ENCODE peak calls at places on chromosomes 7 and 10, in five cellular contexts. M is H9, C is mesendoderm, V is IMR-90, J is neuronal stem cell. L is an unnamed sample.

GRCh38 chr10:82680688-82681087 is 805.7 kb downstream of the NRG3 start:
- DNase-seq in M (no peak), C (no peak), V (no peak), J (no peak), L (no peak)

GRCh38 chr7:101564778-101565211 is 64.3 kb downstream of the MYL10 start:
- DNase-seq in M (peak), C (peak), V (no peak), J (peak), L (no peak)

GRCh38 chr10:124802313-124802675 is 675 bp downstream of the ABRAXAS2 start:
- DNase-seq in M (no peak), C (no peak), V (no peak), J (no peak), L (no peak)

GRCh38 chr7:2698581-2699288 is 10.7 kb downstream of the AMZ1 start:
- DNase-seq in M (no peak), C (no peak), V (no peak), J (no peak), L (no peak)

GRCh38 chr10:6763417-6763816 is 183.3 kb upstream of the PRKCQ start:
- DNase-seq in M (no peak), C (peak), V (no peak), J (no peak), L (no peak)

GRCh38 chr7:11831727-11832495 is at the start of gene THSD7A:
- DNase-seq in M (peak), C (peak), V (peak), J (peak), L (peak)

GRCh38 chr10:48455392-48456151 is 149.1 kb downstream of the MAPK8 start:
- DNase-seq in M (peak), C (no peak), V (no peak), J (no peak), L (peak)

GRCh38 chr10:35707642-35708425 is 65.7 kb upstream of the FZD8 start:
- DNase-seq in M (no peak), C (no peak), V (no peak), J (no peak), L (peak)

GRCh38 chr7:54529568-54529967 is 12.6 kb upstream of the VSTM2A start:
- DNase-seq in M (no peak), C (no peak), V (no peak), J (no peak), L (no peak)

GRCh38 chr10:127702201-127702600 is 34.8 kb upstream of the FOXI2 start:
- DNase-seq in M (no peak), C (no peak), V (no peak), J (no peak), L (no peak)

GRCh38 chr7:67525588-67525987 is 529.0 kb downstream of the TYW1 start:
- DNase-seq in M (peak), C (peak), V (no peak), J (no peak), L (no peak)

GRCh38 chr7:28957822-28958234 is 302 bp downstream of the TRIL start:
- DNase-seq in M (peak), C (peak), V (no peak), J (no peak), L (peak)

GRCh38 chr7:87628780-87629569 is 777 bp downstream of the RUNDC3B start:
- DNase-seq in M (peak), C (peak), V (no peak), J (no peak), L (peak)

GRCh38 chr7:118057404-118057803 is 126.6 kb upstream of the LSM8 start:
- DNase-seq in M (no peak), C (peak), V (no peak), J (no peak), L (peak)

DNA sequence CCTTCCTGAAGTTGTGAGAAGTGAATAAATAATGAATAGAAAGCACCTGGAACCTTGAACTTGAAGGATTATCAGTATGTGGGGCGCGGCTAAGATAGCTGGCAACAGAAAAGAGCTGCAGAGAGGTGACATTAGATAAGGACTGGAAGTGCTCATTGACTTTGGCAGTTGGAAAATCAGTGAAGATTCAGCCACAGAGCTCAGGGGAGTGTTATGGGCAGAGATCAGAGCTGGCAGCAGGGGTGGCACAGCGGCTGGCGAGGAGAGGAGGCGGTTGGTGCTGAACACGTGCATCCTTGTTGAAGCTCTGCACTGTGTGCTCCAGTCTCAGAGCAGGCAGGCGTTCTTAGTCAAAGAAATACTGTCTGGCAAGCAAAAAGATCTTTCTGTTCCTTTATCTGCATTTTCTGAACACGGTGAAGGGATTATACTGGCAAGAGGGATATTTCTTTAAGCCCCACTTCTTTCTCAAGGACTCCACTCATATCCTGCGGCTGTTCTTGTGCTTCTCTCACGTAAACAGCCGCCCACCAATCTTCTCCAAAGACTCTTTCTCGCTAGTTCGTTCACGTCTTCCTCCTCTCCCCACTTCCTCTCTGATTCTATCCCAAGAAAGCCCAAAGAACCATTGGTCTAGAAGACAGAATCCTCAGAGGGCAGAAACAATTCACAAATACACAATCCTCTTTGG is 38.7 kb upstream of the ADD3 start:
- DNase-seq in M (no peak), C (peak), V (no peak), J (no peak), L (no peak)
- H2BK120ac ChIP-seq in M (no peak), C (no peak), V (peak), J (no peak), L (no peak)

GRCh38 chr7:158193446-158193845 is 394.2 kb downstream of the PTPRN2 start:
- DNase-seq in M (no peak), C (no peak), V (no peak), J (no peak), L (no peak)

GRCh38 chr7:158192184-158192835 is 395.3 kb downstream of the PTPRN2 start:
- DNase-seq in M (no peak), C (no peak), V (no peak), J (no peak), L (no peak)

GRCh38 chr7:158194365-158194900 is 393.2 kb downstream of the PTPRN2 start:
- DNase-seq in M (no peak), C (no peak), V (no peak), J (no peak), L (no peak)

GRCh38 chr7:158191671-158192070 is 396.0 kb downstream of the PTPRN2 start:
- DNase-seq in M (no peak), C (no peak), V (no peak), J (no peak), L (no peak)

GRCh38 chr7:158192956-158193355 is 394.7 kb downstream of the PTPRN2 start:
- DNase-seq in M (no peak), C (no peak), V (no peak), J (no peak), L (no peak)
- H3K4ac ChIP-seq in M (no peak), C (no peak), V (no peak), J (no peak), L (no peak)

DNA sequence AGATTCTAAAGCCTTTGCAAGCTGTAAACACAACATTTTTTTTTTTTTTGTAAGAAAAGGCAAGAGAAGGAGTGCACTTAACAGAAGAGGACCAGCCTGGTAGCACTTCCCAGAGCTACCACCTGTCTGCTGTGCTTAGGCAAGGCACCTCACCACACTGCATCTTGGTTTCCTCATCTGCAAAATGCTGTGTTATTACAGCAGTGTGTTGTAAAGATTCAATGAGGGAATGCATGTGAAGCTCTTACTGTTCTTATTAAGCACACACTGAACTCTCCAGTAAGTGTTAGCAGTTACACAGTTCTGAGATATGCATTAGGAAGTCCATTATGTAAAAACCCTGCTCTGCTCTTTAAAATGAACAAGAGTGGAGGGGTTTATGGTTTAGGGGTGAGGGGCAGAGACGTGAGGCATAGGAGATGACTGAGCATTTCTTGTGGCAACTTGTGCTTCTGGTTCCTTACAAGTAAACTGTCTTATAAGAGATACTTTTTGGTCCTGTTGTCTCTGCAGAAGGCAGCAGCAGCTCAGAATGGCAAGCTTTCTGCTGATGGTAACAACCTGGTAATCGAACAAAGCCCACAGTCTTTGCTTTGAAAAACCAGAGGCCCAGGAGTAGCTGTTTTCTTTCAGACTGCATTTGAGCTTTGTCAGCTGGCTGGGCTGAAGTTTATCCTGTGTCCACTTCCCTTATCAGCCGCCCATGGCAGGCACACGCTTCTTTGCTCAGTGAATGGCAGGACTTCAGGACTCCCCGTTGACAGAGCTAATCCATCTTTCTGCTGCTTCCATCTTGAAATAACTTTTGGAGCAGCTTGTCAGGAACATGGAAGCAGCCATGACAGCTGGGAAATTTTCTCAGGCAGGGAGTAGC is 98.8 kb upstream of the BMPER start:
- DNase-seq in M (no peak), C (peak), V (peak), J (no peak), L (no peak)
- H4K8ac ChIP-seq in M (no peak), C (no peak), V (no peak), J (no peak), L (no peak)

DNA sequence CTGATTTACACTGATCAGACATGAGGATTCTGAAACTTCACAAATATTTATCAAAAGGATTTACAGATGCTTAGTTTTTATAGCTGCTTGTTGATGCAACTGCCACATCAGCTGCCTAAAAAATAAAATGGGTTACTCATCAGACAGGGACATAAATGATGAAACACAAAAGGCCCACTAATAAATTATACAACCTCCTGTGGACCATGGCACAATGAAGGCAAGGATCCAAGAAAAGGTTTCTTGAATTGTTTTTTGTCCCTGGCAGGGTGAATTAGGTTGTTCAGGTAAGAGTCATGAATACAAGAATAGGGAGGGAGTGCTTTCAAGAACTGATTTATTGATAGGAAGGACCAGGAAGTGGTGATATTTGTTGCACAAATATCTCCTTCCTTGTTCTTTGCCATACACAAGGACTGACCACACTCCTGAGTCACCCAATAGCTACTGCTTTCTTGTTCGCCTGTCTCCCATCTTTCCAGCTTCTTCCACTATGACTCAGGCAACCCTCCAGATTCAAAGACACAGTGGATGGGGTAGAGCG is 234.5 kb downstream of the AHR start:
- DNase-seq in M (no peak), C (no peak), V (peak), J (no peak), L (no peak)
- H2BK120ac ChIP-seq in M (no peak), C (no peak), V (peak), J (no peak), L (no peak)

GRCh38 chr10:43689618-43689954 is 40.9 kb upstream of the ZNF32 start:
- DNase-seq in M (peak), C (peak), V (no peak), J (no peak), L (peak)
- H3K4ac ChIP-seq in M (no peak), C (no peak), V (peak), J (no peak), L (no peak)

GRCh38 chr10:76547352-76547972 is 1090.1 kb downstream of the KCNMA1 start:
- DNase-seq in M (peak), C (peak), V (peak), J (peak), L (peak)
- H4K8ac ChIP-seq in M (no peak), C (no peak), V (no peak), J (no peak), L (no peak)

GRCh38 chr10:78974409-78975317 is 94.1 kb upstream of the ZMIZ1 start:
- DNase-seq in M (peak), C (peak), V (peak), J (peak), L (peak)
- H2BK120ac ChIP-seq in M (no peak), C (peak), V (peak), J (no peak), L (peak)